ENCODE peak calls at places on chromosomes 1 and 21, in eight cellular contexts. X is thyroid gland, I is esophagus muscularis mucosa, L is transverse colon, S is uterus, O is tibial artery, P is BE2C, T is breast epithelium. Q is an unnamed sample. For H3K9me3, the result is how much of the 10 kb centered on the place peaks cover.

GRCh38 chr21:35252831-35253230 is 203.7 kb upstream of the RUNX1 start:
- DNase-seq in S (no peak), T (no peak), L (no peak), P (no peak), X (no peak), O (no peak), I (no peak), Q (no peak)

GRCh38 chr1:67377253-67377652 is 52.9 kb downstream of the SERBP1 start:
- DNase-seq in P (no peak), T (no peak), L (no peak), S (no peak), O (no peak), X (no peak), I (no peak), Q (no peak)

GRCh38 chr1:183089025-183089639 is 65.9 kb downstream of the LAMC1 start:
- DNase-seq in L (no peak), I (no peak), T (no peak), X (no peak), O (no peak), P (no peak), S (no peak), Q (no peak)

GRCh38 chr1:64417828-64418227 is 52.1 kb upstream of the CACHD1 start:
- DNase-seq in O (no peak), S (no peak), P (no peak), L (no peak), T (no peak), X (no peak), I (no peak), Q (no peak)

GRCh38 chr21:33427051-33427450 is 23.8 kb downstream of the IFNGR2 start:
- DNase-seq in X (peak), P (no peak), S (no peak), L (no peak), O (no peak), I (no peak), T (no peak), Q (no peak)

GRCh38 chr1:10761503-10762152 is 34.8 kb downstream of the CASZ1 start:
- DNase-seq in P (no peak), X (peak), S (no peak), T (peak), O (no peak), L (peak), I (no peak), Q (no peak)

GRCh38 chr1:14758962-14759361 is 160.5 kb downstream of the KAZN start:
- DNase-seq in O (no peak), X (no peak), T (no peak), L (no peak), S (no peak), I (no peak), P (no peak), Q (no peak)

GRCh38 chr1:205520709-205521108 is 16.2 kb downstream of the CDK18 start:
- DNase-seq in T (no peak), X (no peak), O (no peak), P (no peak), S (no peak), L (no peak), I (no peak), Q (no peak)

GRCh38 chr1:150563340-150564038 is 14.3 kb downstream of the ADAMTSL4 start:
- DNase-seq in I (no peak), S (peak), X (peak), L (peak), O (no peak), T (peak), P (peak), Q (no peak)

DNA sequence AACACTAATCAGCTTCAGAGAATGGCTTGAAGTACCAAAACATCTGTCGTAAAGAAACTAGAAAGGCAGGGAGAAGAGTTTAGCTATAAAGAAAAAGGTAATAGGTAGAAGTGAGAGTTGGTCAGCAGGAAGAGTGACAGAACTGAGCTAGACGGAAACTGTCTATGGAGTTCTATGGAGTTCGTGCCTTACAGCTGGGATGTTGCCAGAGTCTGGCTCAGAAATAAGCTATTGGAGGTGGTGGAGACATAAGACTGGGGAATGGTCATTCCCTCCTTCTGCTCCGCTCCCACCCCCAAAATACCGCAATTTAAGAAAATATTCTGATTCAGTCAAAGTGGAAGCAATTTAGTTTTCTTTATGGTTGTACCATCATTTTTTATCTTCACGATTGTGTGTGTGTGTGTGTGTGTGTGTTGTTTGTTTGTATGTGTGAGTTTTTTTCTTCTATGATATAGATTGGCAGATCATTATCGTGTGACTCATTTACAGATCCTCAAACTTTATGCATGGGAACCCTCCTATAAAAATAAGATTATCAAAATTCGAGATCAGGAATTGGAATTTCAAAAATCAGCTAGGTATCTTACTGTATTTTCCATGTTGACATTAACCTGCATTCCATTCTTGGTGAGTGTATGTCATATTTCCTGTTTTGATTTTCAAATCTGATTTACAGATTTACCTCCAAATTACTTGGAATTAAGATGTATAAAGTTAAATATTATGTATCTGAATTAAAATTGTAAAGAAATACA is 79.0 kb downstream of the HSPA13 start:
- DNase-seq in X (no peak), L (no peak), T (no peak), I (no peak), S (no peak), P (no peak), O (no peak), Q (no peak)
- H3K9me3 ChIP-seq in X (under half), L (under half), T (under half), I (under half), S (under half), P (under half), O (under half), Q (under half)

GRCh38 chr1:45335732-45336365 is 4.1 kb upstream of the TOE1 start:
- DNase-seq in T (no peak), L (peak), O (no peak), P (no peak), S (no peak), I (no peak), X (no peak), Q (no peak)

GRCh38 chr1:45331436-45332345 is 5.0 kb downstream of the HPDL start:
- DNase-seq in T (no peak), O (no peak), I (no peak), L (no peak), S (no peak), X (no peak), P (no peak), Q (no peak)

GRCh38 chr1:45337630-45338320 is 2.2 kb upstream of the TOE1 start:
- DNase-seq in L (no peak), S (no peak), O (no peak), P (no peak), T (no peak), I (no peak), X (no peak), Q (no peak)

GRCh38 chr1:45332346-45332720 is 5.6 kb downstream of the HPDL start:
- DNase-seq in P (no peak), X (no peak), L (no peak), T (no peak), I (no peak), S (no peak), O (no peak), Q (no peak)

GRCh38 chr1:45334308-45335245 is 5.4 kb upstream of the TOE1 start:
- DNase-seq in P (no peak), L (no peak), T (no peak), X (peak), S (no peak), I (no peak), O (no peak), Q (peak)
- TF ChIP-seq CTCF in P (no peak), L (no peak), T (no peak), X (no peak), S (no peak), I (no peak), O (no peak), Q (no peak)

DNA sequence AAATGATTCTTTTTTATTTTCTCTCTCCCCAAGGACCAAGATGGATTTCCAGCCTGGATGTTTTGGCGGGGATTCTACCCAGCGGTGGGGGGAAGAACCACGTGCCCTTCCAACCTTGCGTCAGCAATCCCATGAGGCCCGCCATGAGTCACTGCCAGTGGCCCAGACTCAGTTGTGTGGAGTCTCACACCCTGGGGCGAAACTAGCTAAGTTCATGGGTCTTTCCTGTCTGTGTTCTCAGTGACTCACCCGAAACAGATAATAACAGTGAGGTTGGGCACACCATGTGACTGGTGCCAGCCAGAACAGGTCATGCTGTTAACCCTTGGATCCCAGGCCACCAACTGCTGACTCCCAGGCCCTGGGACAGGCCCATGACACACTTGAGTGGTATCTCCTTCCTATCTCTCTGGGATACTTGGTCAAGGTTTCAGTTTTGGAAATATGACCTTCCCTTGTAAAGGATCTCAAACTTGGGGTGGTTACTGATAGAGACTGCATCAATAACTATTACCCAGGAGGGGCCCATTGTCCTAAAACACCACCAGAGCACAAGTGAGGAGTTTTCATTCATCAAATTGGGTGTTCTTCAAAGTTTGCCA is 98.0 kb upstream of the DUSP10 start:
- DNase-seq in X (no peak), P (peak), I (no peak), L (peak), O (peak), T (peak), S (no peak), Q (peak)
- H3K9me3 ChIP-seq in X (under half), P (under half), I (under half), L (under half), O (under half), T (under half), S (under half), Q (under half)

GRCh38 chr1:17259233-17259873 is 10.5 kb downstream of the PADI3 start:
- DNase-seq in X (no peak), P (no peak), L (no peak), S (no peak), T (no peak), O (no peak), I (no peak), Q (no peak)
- TF ChIP-seq CTCF in X (no peak), P (no peak), L (no peak), S (no peak), T (no peak), O (no peak), I (no peak), Q (no peak)

DNA sequence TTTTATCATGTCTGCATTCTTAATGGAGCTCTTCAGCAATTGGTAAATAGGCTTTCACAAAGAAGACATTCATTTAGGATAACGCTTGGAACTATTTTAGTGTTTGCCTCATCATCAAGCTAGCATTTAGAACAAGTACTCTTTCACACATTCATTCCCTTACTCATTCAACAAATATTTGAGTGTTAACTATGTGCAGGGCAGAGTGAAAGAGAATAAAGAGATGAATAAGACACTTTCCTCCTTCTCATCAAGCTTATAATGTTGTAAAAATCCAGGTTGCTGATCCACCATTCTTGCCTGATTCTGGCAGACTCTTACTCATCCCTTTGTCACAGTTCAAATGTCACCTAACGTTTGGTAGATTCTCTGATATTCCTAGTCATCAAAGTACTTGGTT is 386.4 kb upstream of the BEND5 start:
- DNase-seq in O (no peak), L (no peak), T (no peak), P (no peak), X (no peak), S (no peak), I (no peak), Q (no peak)
- H3K9me3 ChIP-seq in O (under half), L (under half), T (under half), P (under half), X (under half), S (under half), I (under half), Q (under half)